ENCODE peak calls at places on chromosomes 1 and 21, in ten cellular contexts. Z is PC-3, S is fibroblast of lung, N is fibroblast of pulmonary artery, E is GM13977, H is astrocyte of the cerebellum, U is choroid plexus epithelial cell, M is neural crest cell, R is AG09309, F is lower leg skin. K is an unnamed sample.

GRCh38 chr1:17004466-17005364 is 7.0 kb downstream of the ATP13A2 start:
- DNase-seq in R (no peak), U (no peak), Z (no peak), E (no peak), S (no peak), M (no peak), F (no peak), N (no peak), H (no peak), K (no peak)

GRCh38 chr1:176149939-176150807 is 56.9 kb downstream of the COP1 start:
- DNase-seq in E (no peak), F (no peak), R (no peak), N (no peak), M (no peak), H (no peak), S (no peak), U (no peak), Z (no peak), K (no peak)

GRCh38 chr1:178220094-178220493 is 126.2 kb downstream of the RASAL2 start:
- DNase-seq in U (peak; percentile 53), R (no peak), S (peak; percentile 30), M (no peak), N (peak; percentile 52), F (no peak), H (no peak), Z (peak; percentile 63), E (no peak), K (no peak)

GRCh38 chr1:165056914-165057313 is 299.6 kb downstream of the LMX1A start:
- DNase-seq in U (no peak), N (no peak), Z (no peak), S (no peak), M (no peak), R (no peak), F (no peak), H (no peak), E (no peak), K (no peak)

GRCh38 chr1:76501136-76501535 is 366.1 kb upstream of the ST6GALNAC5 start:
- DNase-seq in S (no peak), N (no peak), M (no peak), E (no peak), R (no peak), F (no peak), H (peak; percentile 2), U (no peak), Z (no peak), K (no peak)

GRCh38 chr1:20017741-20018140 is 38.3 kb upstream of the PLA2G2A start:
- DNase-seq in Z (no peak), H (no peak), R (no peak), S (peak; percentile 1), U (no peak), M (no peak), N (no peak), E (no peak), F (no peak), K (no peak)

GRCh38 chr21:44425895-44426662 is 29.2 kb upstream of the LRRC3 start:
- DNase-seq in Z (no peak), N (no peak), H (no peak), F (peak; percentile 74), M (no peak), E (no peak), S (no peak), U (no peak), R (no peak), K (no peak)

GRCh38 chr1:65254320-65255087 is 54.8 kb upstream of the DNAJC6 start:
- DNase-seq in N (peak; percentile 46), R (no peak), Z (peak; percentile 80), H (no peak), E (peak; percentile 95), U (peak; percentile 58), F (peak; percentile 93), S (peak; percentile 23), M (peak; percentile 69), K (peak; percentile 74)

GRCh38 chr1:227270554-227270953 is 47.7 kb downstream of the CDC42BPA start:
- DNase-seq in N (peak; percentile 8), F (no peak), Z (no peak), U (no peak), E (no peak), M (no peak), H (no peak), S (no peak), R (no peak), K (no peak)

GRCh38 chr1:230266456-230266855 is 159.7 kb downstream of the PGBD5 start:
- DNase-seq in H (no peak), E (no peak), U (no peak), F (peak; percentile 14), N (no peak), Z (no peak), R (no peak), M (no peak), S (no peak), K (no peak)

GRCh38 chr21:42461185-42461520 is 34.9 kb downstream of the RSPH1 start:
- DNase-seq in F (peak; percentile 20), E (no peak), Z (no peak), N (no peak), U (no peak), M (no peak), R (no peak), S (no peak), H (no peak), K (no peak)

GRCh38 chr1:1428174-1428573 is 7.1 kb upstream of the ANKRD65 start:
- DNase-seq in E (peak; percentile 25), F (no peak), N (no peak), R (no peak), U (no peak), H (no peak), S (no peak), Z (no peak), M (no peak), K (no peak)

GRCh38 chr1:10473145-10473765 is 926 bp upstream of the DFFA start:
- DNase-seq in F (no peak), Z (no peak), E (no peak), U (no peak), H (no peak), R (no peak), N (no peak), M (no peak), S (no peak), K (no peak)

GRCh38 chr1:41102208-41102607 is 80.7 kb upstream of the SLFNL1 start:
- DNase-seq in N (peak; percentile 98), R (peak; percentile 97), M (no peak), U (peak; percentile 95), Z (peak; percentile 88), F (peak; percentile 97), H (peak; percentile 98), S (peak; percentile 98), E (no peak), K (no peak)

GRCh38 chr1:37763791-37764741 is 854 bp downstream of the EPHA10 start:
- DNase-seq in F (peak; percentile 69), E (peak; percentile 70), S (peak; percentile 39), Z (no peak), N (peak; percentile 60), M (peak; percentile 81), R (no peak), U (peak; percentile 55), H (peak; percentile 18), K (peak; percentile 84)

GRCh38 chr1:9717193-9718005 is 65.9 kb downstream of the PIK3CD start:
- DNase-seq in H (no peak), E (peak; percentile 91), R (no peak), Z (no peak), N (no peak), S (no peak), F (peak; percentile 94), M (no peak), U (peak; percentile 81), K (no peak)

GRCh38 chr1:195105773-195106172 is 1502.5 kb downstream of the KCNT2 start:
- DNase-seq in N (no peak), F (no peak), Z (peak; percentile 55), R (no peak), S (peak; percentile 72), U (no peak), M (no peak), H (no peak), E (no peak), K (no peak)

GRCh38 chr1:195105281-195105680 is 1503.0 kb downstream of the KCNT2 start:
- DNase-seq in H (no peak), N (no peak), U (no peak), Z (no peak), M (no peak), S (no peak), R (no peak), F (no peak), E (no peak), K (no peak)
- TF ChIP-seq CTCF in H (no peak), N (no peak), U (no peak), Z (no peak), M (no peak), S (peak; percentile 7), R (no peak), F (no peak), E (peak; percentile 38), K (no peak)

GRCh38 chr1:240999826-241000225 is 357.2 kb downstream of the RGS7 start:
- DNase-seq in M (no peak), F (no peak), H (no peak), U (no peak), N (no peak), Z (no peak), S (no peak), R (no peak), E (no peak), K (no peak)
- TF ChIP-seq CTCF in M (no peak), F (no peak), H (no peak), U (no peak), N (no peak), Z (no peak), S (no peak), R (no peak), E (no peak), K (no peak)

DNA sequence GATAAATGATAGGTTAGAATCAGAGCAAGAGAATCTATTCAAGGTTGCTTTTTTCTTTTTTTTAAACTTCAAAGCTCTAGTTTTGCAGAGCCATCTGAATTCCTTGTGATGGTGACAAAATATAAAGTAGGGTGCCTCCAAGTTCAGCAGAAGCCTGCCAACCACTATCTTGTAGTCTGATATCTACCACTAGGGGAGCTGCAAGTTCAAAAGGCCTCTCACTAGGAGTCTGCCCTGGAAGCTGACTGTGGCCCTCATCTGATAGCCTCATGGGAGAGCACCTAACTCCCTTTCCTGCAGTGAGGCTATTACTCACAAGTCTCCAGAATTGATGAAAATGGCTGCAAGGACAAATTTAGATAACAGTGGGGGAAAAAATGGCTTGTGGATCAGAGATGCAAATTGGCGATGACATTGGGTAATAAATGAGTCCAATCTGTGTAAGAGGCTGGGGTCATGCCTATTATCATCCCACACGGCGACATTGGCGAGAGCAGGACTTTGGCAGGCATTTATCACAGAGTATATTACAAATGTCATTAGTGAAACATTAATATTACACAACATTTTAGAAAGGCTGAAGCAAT is 10.7 kb upstream of the ZP4 start:
- DNase-seq in M (no peak), H (no peak), F (no peak), Z (peak; percentile 49), R (no peak), U (no peak), S (no peak), E (peak; percentile 27), N (no peak), K (peak; percentile 15)
- TF ChIP-seq CTCF in M (peak; percentile 66), H (peak; percentile 42), F (no peak), Z (peak; percentile 62), R (peak; percentile 5), U (no peak), S (peak; percentile 34), E (peak; percentile 49), N (no peak), K (peak; percentile 75)

DNA sequence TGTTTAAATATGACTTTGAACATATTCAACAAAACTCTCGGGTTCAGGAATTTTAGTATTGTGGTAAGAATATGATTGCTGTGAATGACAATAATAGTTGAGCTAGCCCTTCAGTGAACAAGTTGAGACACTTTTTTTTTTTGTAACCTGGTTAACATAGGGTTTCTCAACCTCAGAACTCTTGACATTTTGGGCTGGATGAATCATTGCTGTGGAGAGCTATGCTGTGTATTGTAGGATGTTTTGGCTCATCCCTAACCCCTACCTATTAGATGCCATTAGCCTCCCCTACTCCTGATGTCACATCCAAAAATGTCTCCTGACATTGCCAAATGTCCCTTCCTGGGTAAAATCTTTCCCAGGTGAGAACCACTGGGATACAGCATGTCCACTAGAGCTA is 113.7 kb downstream of the RUNX1 start:
- DNase-seq in S (no peak), H (no peak), R (no peak), U (peak; percentile 17), E (no peak), N (no peak), Z (no peak), M (no peak), F (no peak), K (no peak)
- TF ChIP-seq CTCF in S (no peak), H (no peak), R (no peak), U (no peak), E (no peak), N (no peak), Z (no peak), M (no peak), F (no peak), K (no peak)

K was measured in endothelial cell.